ENCODE peak calls at places on chromosomes 16 and 17, in seven cellular contexts. S, P, O, A, G, K and L are unnamed samples.

GRCh38 chr16:11328172-11329079 is 16.8 kb upstream of the RMI2 start:
- DNase-seq in S (peak), P (no peak), O (peak), A (peak), G (no peak), K (peak), L (peak)

GRCh38 chr16:61921373-61921772 is 114.9 kb downstream of the CDH8 start:
- DNase-seq in S (no peak), P (no peak), O (no peak), A (no peak), G (no peak), K (no peak), L (no peak)

GRCh38 chr17:47013341-47013740 is 34.3 kb upstream of the RPRML start:
- DNase-seq in S (no peak), P (no peak), O (no peak), A (no peak), G (no peak), K (peak), L (no peak)

GRCh38 chr16:56930516-56931252 is 1.3 kb upstream of the HERPUD1 start:
- DNase-seq in S (no peak), P (no peak), O (no peak), A (no peak), G (no peak), K (no peak), L (no peak)

GRCh38 chr17:47317119-47317518 is 6.6 kb upstream of the EFCAB13 start:
- DNase-seq in S (no peak), P (no peak), O (no peak), A (no peak), G (no peak), K (peak), L (no peak)

GRCh38 chr17:5209396-5209795 is 17.7 kb upstream of the ZNF594 start:
- DNase-seq in S (no peak), P (no peak), O (no peak), A (no peak), G (no peak), K (peak), L (no peak)

GRCh38 chr17:68707032-68707431 is 105.9 kb upstream of the FAM20A start:
- DNase-seq in S (no peak), P (no peak), O (no peak), A (no peak), G (no peak), K (peak), L (no peak)

GRCh38 chr16:80526418-80527061 is 14.3 kb upstream of the DYNLRB2 start:
- DNase-seq in S (peak), P (peak), O (peak), A (peak), G (peak), K (peak), L (no peak)

GRCh38 chr17:82321947-82322466 is 4.6 kb upstream of the CD7 start:
- DNase-seq in S (no peak), P (no peak), O (no peak), A (no peak), G (no peak), K (no peak), L (no peak)

GRCh38 chr17:44210342-44211192 is 8.9 kb downstream of the UBTF start:
- DNase-seq in S (peak), P (peak), O (peak), A (peak), G (peak), K (peak), L (peak)

GRCh38 chr17:65914784-65915342 is 277.1 kb downstream of the CEP112 start:
- DNase-seq in S (no peak), P (no peak), O (no peak), A (peak), G (no peak), K (no peak), L (no peak)

GRCh38 chr17:34199449-34199848 is 55.6 kb upstream of the CCL2 start:
- DNase-seq in S (no peak), P (no peak), O (no peak), A (no peak), G (no peak), K (no peak), L (no peak)

GRCh38 chr17:39213852-39214251 is 11.9 kb downstream of the STAC2 start:
- DNase-seq in S (no peak), P (no peak), O (no peak), A (no peak), G (no peak), K (peak), L (no peak)

GRCh38 chr16:66267287-66268137 is 99.0 kb upstream of the CDH5 start:
- DNase-seq in S (no peak), P (no peak), O (no peak), A (no peak), G (no peak), K (no peak), L (peak)

GRCh38 chr17:57092779-57093178 is 7.7 kb downstream of the AKAP1 start:
- DNase-seq in S (no peak), P (no peak), O (no peak), A (no peak), G (no peak), K (no peak), L (no peak)

GRCh38 chr17:17298108-17298507 is 5.1 kb upstream of the NT5M start:
- DNase-seq in S (no peak), P (no peak), O (no peak), A (no peak), G (no peak), K (peak), L (no peak)

GRCh38 chr17:66507982-66508760 is 205.8 kb downstream of the PRKCA start:
- DNase-seq in S (no peak), P (no peak), O (no peak), A (no peak), G (no peak), K (peak), L (no peak)

GRCh38 chr16:12455287-12455798 is 348.3 kb downstream of the CPPED1 start:
- DNase-seq in S (no peak), P (peak), O (peak), A (peak), G (peak), K (peak), L (no peak)

GRCh38 chr16:22844426-22844825 is 30.5 kb downstream of the HS3ST2 start:
- DNase-seq in S (no peak), P (no peak), O (no peak), A (no peak), G (no peak), K (no peak), L (no peak)

GRCh38 chr16:72847187-72848044 is 200.5 kb downstream of the ZFHX3 start:
- DNase-seq in S (no peak), P (no peak), O (no peak), A (peak), G (peak), K (peak), L (no peak)

GRCh38 chr16:70766176-70766575 is 34.8 kb downstream of the VAC14 start:
- DNase-seq in S (no peak), P (no peak), O (no peak), A (no peak), G (no peak), K (no peak), L (no peak)

GRCh38 chr17:66420961-66421371 is 118.6 kb downstream of the PRKCA start:
- DNase-seq in S (no peak), P (no peak), O (no peak), A (peak), G (no peak), K (peak), L (no peak)

GRCh38 chr16:67504190-67505021 is 21.1 kb upstream of the AGRP start:
- DNase-seq in S (peak), P (no peak), O (no peak), A (peak), G (no peak), K (peak), L (no peak)

GRCh38 chr17:64781394-64781793 is 119.3 kb upstream of the SMURF2 start:
- DNase-seq in S (peak), P (no peak), O (no peak), A (peak), G (no peak), K (peak), L (peak)

GRCh38 chr17:81509048-81509686 is 3.4 kb downstream of the ACTG1 start:
- DNase-seq in S (no peak), P (no peak), O (no peak), A (no peak), G (no peak), K (peak), L (no peak)

GRCh38 chr16:73572135-73572534 is 524.2 kb upstream of the ZFHX3 start:
- DNase-seq in S (no peak), P (no peak), O (no peak), A (no peak), G (no peak), K (peak), L (peak)

GRCh38 chr16:58638148-58639036 is 8.8 kb upstream of the CNOT1 start:
- DNase-seq in S (no peak), P (no peak), O (no peak), A (no peak), G (no peak), K (peak), L (no peak)

GRCh38 chr16:55661842-55662479 is 6.2 kb downstream of the SLC6A2 start:
- DNase-seq in S (no peak), P (no peak), O (no peak), A (no peak), G (peak), K (peak), L (no peak)

GRCh38 chr17:82737981-82738877 is 2.8 kb downstream of the FN3K start:
- DNase-seq in S (no peak), P (no peak), O (no peak), A (no peak), G (peak), K (peak), L (peak)

GRCh38 chr17:51385208-51385607 is 124.9 kb downstream of the UTP18 start:
- DNase-seq in S (no peak), P (no peak), O (no peak), A (no peak), G (no peak), K (no peak), L (no peak)

GRCh38 chr17:2195729-2196128 is 107.9 kb downstream of the SMG6 start:
- DNase-seq in S (no peak), P (peak), O (no peak), A (peak), G (no peak), K (peak), L (no peak)

GRCh38 chr17:41020346-41020745 is 6.7 kb downstream of the KRTAP1-5 start:
- DNase-seq in S (no peak), P (no peak), O (no peak), A (no peak), G (no peak), K (no peak), L (no peak)

GRCh38 chr17:79586131-79586530 is 24.7 kb downstream of the RBFOX3 start:
- DNase-seq in S (no peak), P (no peak), O (no peak), A (no peak), G (no peak), K (no peak), L (no peak)

GRCh38 chr17:15287533-15288267 is 22.6 kb upstream of the PMP22 start:
- DNase-seq in S (no peak), P (no peak), O (no peak), A (no peak), G (no peak), K (peak), L (no peak)

GRCh38 chr17:47821424-47822379 is at the start of gene OSBPL7:
- DNase-seq in S (peak), P (peak), O (peak), A (peak), G (peak), K (peak), L (peak)

GRCh38 chr16:2996298-2996697 is 16.1 kb upstream of the PKMYT1 start:
- DNase-seq in S (no peak), P (no peak), O (no peak), A (no peak), G (no peak), K (no peak), L (no peak)